ENCODE peak calls at places on chromosomes 3 and 15, in four cellular contexts. L is foreskin keratinocyte, D is heart left ventricle, X is neural progenitor cell. M is an unnamed sample.

GRCh38 chr3:155428558-155428957 is 135.1 kb upstream of the STRIT1 start:
- DNase-seq in L (peak; percentile 67), D (no peak), X (no peak), M (no peak)

GRCh38 chr3:46860381-46861292 is 2.6 kb downstream of the MYL3 start:
- DNase-seq in L (no peak), D (peak; percentile 48), X (no peak), M (peak; percentile 13)

GRCh38 chr3:121072128-121072527 is 164.1 kb downstream of the STXBP5L start:
- DNase-seq in L (no peak), D (no peak), X (no peak), M (no peak)

GRCh38 chr15:51375966-51376640 is 34.6 kb downstream of the GLDN start:
- DNase-seq in L (peak; percentile 57), D (no peak), X (no peak), M (no peak)

GRCh38 chr3:100402150-100402706 is 889 bp downstream of the LNP1 start:
- DNase-seq in L (peak; percentile 70), D (no peak), X (no peak), M (no peak)

GRCh38 chr3:13544951-13545651 is 3.8 kb upstream of the FBLN2 start:
- DNase-seq in L (no peak), D (no peak), X (no peak), M (no peak)

GRCh38 chr3:146148468-146148931 is 12.5 kb downstream of the PLOD2 start:
- DNase-seq in L (no peak), D (no peak), X (no peak), M (no peak)

GRCh38 chr15:58738051-58738707 is 11.3 kb downstream of the ADAM10 start:
- DNase-seq in L (peak; percentile 45), D (no peak), X (no peak), M (no peak)

GRCh38 chr3:134769469-134769868 is 25.6 kb upstream of the EPHB1 start:
- DNase-seq in L (no peak), D (no peak), X (no peak), M (no peak)

GRCh38 chr3:46096781-46097180 is 69.5 kb upstream of the XCR1 start:
- DNase-seq in L (no peak), D (no peak), X (no peak), M (no peak)

GRCh38 chr3:131329774-131330173 is 51.8 kb upstream of the NUDT16 start:
- DNase-seq in L (no peak), D (no peak), X (no peak), M (no peak)

GRCh38 chr3:62795978-62796635 is 79.1 kb downstream of the CADPS start:
- DNase-seq in L (no peak), D (no peak), X (no peak), M (no peak)

GRCh38 chr3:53230041-53230621 is 25.7 kb downstream of the TKT start:
- DNase-seq in L (no peak), D (no peak), X (no peak), M (no peak)

GRCh38 chr15:56918907-56919707 is 663 bp downstream of the TCF12 start:
- DNase-seq in L (peak; percentile 53), D (peak; percentile 62), X (peak; percentile 87), M (no peak)

GRCh38 chr3:35737934-35738706 is 98.8 kb downstream of the ARPP21 start:
- DNase-seq in L (no peak), D (no peak), X (no peak), M (no peak)

GRCh38 chr15:85618956-85619491 is 175.7 kb downstream of the KLHL25 start:
- DNase-seq in L (peak; percentile 85), D (peak; percentile 81), X (peak; percentile 63), M (peak; percentile 86)

GRCh38 chr3:19931767-19932188 is 2.2 kb downstream of the EFHB start:
- DNase-seq in L (peak; percentile 13), D (no peak), X (no peak), M (no peak)

GRCh38 chr3:161859870-161860450 is 363.4 kb downstream of the OTOL1 start:
- DNase-seq in L (no peak), D (no peak), X (no peak), M (no peak)

GRCh38 chr15:53759333-53759975 is at the start of gene WDR72:
- DNase-seq in L (no peak), D (no peak), X (peak; percentile 67), M (no peak)

GRCh38 chr3:15295506-15295905 is 36.9 kb downstream of the SH3BP5 start:
- DNase-seq in L (no peak), D (peak; percentile 28), X (no peak), M (no peak)

GRCh38 chr15:56869573-56869972 is 48.9 kb upstream of the TCF12 start:
- DNase-seq in L (no peak), D (peak; percentile 31), X (peak; percentile 57), M (peak; percentile 28)

GRCh38 chr3:114624047-114624445 is 330.2 kb downstream of the TIGIT start:
- DNase-seq in L (no peak), D (peak; percentile 65), X (no peak), M (peak; percentile 81)

GRCh38 chr3:189316296-189317019 is 144.7 kb downstream of the TPRG1 start:
- DNase-seq in L (peak; percentile 76), D (no peak), X (no peak), M (no peak)

GRCh38 chr3:187139895-187140253 is 578 bp upstream of the RPL39L start:
- DNase-seq in L (no peak), D (no peak), X (no peak), M (no peak)

GRCh38 chr3:36548712-36549111 is 168.4 kb downstream of the STAC start:
- DNase-seq in L (no peak), D (no peak), X (no peak), M (no peak)

GRCh38 chr3:17583530-17583929 is 158.9 kb downstream of the TBC1D5 start:
- DNase-seq in L (no peak), D (no peak), X (no peak), M (no peak)

GRCh38 chr3:87225659-87226058 is 1.4 kb upstream of the CHMP2B start:
- DNase-seq in L (no peak), D (no peak), X (no peak), M (no peak)

GRCh38 chr15:42163291-42163690 is 6.9 kb upstream of the PLA2G4F start:
- DNase-seq in L (no peak), D (no peak), X (no peak), M (no peak)

GRCh38 chr3:23324745-23325144 is 121.6 kb downstream of the UBE2E2 start:
- DNase-seq in L (peak; percentile 42), D (no peak), X (no peak), M (no peak)

GRCh38 chr3:4680881-4681300 is 187.7 kb downstream of the ITPR1 start:
- DNase-seq in L (no peak), D (no peak), X (no peak), M (no peak)

GRCh38 chr3:147654827-147655226 is 245.7 kb downstream of the ZIC1 start:
- DNase-seq in L (no peak), D (no peak), X (no peak), M (no peak)

GRCh38 chr3:7695067-7695466 is 806.6 kb upstream of the LMCD1 start:
- DNase-seq in L (no peak), D (no peak), X (no peak), M (no peak)

GRCh38 chr3:182124716-182125115 is 413.0 kb downstream of the SOX2 start:
- DNase-seq in L (no peak), D (no peak), X (no peak), M (no peak)

DNA sequence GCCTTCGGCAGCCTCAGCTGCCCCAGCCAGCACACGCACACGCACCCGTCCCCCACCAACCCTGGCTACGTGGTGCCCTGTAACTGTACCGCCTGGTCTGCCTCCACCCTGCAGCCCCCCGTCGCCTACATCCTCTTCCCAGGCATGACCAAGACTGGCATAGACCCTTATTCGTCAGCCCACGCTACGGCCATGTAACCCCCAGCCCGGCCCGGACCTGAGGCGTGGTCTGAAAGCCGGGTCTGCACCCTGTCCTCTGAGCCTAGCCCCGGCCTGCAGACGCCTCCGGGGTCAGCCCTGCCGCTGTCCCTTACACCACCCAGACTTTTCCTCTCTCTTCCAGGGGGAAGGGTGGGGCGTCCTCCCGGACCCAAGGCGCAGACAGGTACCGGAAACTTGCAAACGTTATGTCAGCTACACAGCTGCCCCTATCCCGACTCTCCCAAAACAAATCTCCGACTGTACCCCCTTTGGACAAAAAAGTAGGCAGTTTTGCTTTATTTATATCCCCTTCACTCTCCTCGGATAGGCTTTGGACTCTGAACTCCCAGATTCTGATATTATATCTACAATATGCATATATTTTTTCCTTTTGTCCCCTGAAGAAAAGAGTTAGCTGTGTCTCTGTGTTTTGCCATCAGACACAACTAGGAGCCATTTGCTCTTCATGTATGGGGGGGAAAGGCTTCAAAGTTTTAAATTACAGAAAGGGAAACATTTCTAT is 1.4 kb downstream of the SOX14 start:
- DNase-seq in L (no peak), D (no peak), X (peak; percentile 46), M (no peak)
- H3K4me1 ChIP-seq in L (no peaks in the 10 kb centered on the region), D (peaks cover 3% of the 10 kb centered on the region), X (peaks cover 84% of the 10 kb centered on the region), M (peaks cover 80% of the 10 kb centered on the region)

GRCh38 chr3:141410408-141410807 is 42.1 kb downstream of the ZBTB38 start:
- DNase-seq in L (no peak), D (peak; percentile 79), X (no peak), M (no peak)
- TF ChIP-seq CTCF in L (no peak), D (no peak), X (no peak), M (no peak)

DNA sequence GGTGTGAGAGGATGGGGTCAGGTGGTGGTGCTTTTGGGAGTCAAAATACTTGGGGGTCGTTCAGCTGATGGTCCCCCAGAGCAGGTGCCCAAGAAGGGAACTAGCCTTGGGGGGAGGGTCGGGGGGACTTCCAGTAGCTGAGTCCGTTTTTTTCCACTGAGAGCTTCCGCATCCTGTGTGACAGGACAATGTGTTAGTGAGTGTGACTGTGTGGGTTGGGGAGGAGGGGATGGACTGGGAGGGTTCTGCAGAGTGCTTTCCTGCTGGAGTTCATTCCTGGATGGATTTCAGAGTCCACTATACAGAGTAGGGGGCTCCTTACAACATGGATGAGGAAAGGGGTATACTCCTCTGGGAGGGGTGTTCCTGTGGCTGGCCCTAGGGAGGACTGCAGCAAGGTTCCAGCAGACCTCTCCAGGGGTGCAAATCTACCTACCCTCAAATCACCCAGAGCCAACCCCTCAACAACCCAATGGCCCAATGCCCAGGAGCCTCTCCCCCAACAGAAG is 601 bp upstream of the HYAL2 start:
- DNase-seq in L (no peak), D (peak; percentile 78), X (no peak), M (no peak)
- H3K4me1 ChIP-seq in L (no peaks in the 10 kb centered on the region), D (peaks cover 27% of the 10 kb centered on the region), X (peaks cover 34% of the 10 kb centered on the region), M (peaks cover 40% of the 10 kb centered on the region)

DNA sequence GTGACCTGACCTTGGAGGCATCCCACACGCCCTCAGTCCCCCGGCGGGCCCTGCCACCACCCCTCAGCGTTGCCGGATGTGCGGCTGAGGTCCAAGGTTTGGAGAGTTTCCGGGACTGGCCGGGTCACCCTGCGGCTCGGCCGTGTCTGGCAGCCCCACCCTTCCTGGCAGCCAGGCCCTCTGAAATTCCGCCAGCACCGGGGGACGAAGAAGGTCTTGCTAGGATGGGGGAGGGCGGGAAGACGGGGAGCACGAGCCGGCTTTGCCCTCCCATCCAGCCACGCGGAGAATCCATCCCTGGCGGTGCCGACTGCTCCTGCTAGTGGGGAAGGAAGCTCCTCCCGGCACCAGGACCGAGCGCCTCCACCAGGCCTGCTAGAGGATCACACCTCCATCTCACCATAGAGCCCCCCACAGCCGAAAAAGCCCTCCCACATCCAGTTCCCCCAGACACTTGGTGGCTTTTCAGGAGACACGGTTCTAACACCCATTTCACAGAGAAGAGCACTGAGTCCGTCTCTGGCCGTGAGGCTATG is 81.5 kb downstream of the CPN2 start:
- DNase-seq in L (no peak), D (peak; percentile 94), X (peak; percentile 66), M (peak; percentile 57)
- TF ChIP-seq CTCF in L (peak; percentile 7), D (peak; percentile 61), X (peak; percentile 45), M (peak; percentile 18)